ENCODE peak calls at places on chromosomes 16 and 17, in six cellular contexts. L is natural killer cell, I is GM12865, K is transverse colon, E is cardiac muscle cell, M is AG09309. A is an unnamed sample.

GRCh38 chr16:30010817-30011504 is at the start of gene DOC2A:
- DNase-seq in L (no peak), M (no peak), K (no peak), I (no peak), E (peak), A (no peak)

GRCh38 chr17:14748036-14748715 is 447.3 kb downstream of the HS3ST3B1 start:
- DNase-seq in L (no peak), I (peak), K (no peak), E (no peak), M (no peak), A (peak)

GRCh38 chr16:333406-334094 is 19.0 kb downstream of the AXIN1 start:
- DNase-seq in M (no peak), L (no peak), E (no peak), I (no peak), K (no peak), A (no peak)

GRCh38 chr17:77372444-77373297 is 231.9 kb downstream of the SEC14L1 start:
- DNase-seq in M (no peak), E (peak), L (peak), K (peak), I (peak), A (peak)

GRCh38 chr16:81313731-81314602 is 795 bp upstream of the GAN start:
- DNase-seq in L (no peak), K (no peak), M (no peak), E (no peak), I (peak), A (no peak)

GRCh38 chr17:32658470-32659418 is 172.0 kb downstream of the CDK5R1 start:
- DNase-seq in E (no peak), I (no peak), K (no peak), L (no peak), M (no peak), A (no peak)

GRCh38 chr17:80034977-80035686 is 540 bp downstream of the TBC1D16 start:
- DNase-seq in M (no peak), I (peak), K (peak), L (peak), E (peak), A (no peak)

GRCh38 chr17:8803531-8804416 is 4.6 kb upstream of the MFSD6L start:
- DNase-seq in K (no peak), L (no peak), I (peak), E (peak), M (no peak), A (no peak)

GRCh38 chr17:75591722-75592302 is 4.2 kb downstream of the MYO15B start:
- DNase-seq in I (no peak), E (no peak), M (no peak), K (no peak), L (no peak), A (no peak)

GRCh38 chr16:89193576-89194293 is 6.6 kb downstream of the SLC22A31 start:
- DNase-seq in I (no peak), E (no peak), M (no peak), L (no peak), K (no peak), A (peak)

GRCh38 chr16:2520784-2521577 is 810 bp downstream of the AMDHD2 start:
- DNase-seq in E (no peak), M (no peak), I (peak), L (peak), K (peak), A (peak)

GRCh38 chr17:8732406-8733065 is 12.1 kb downstream of the CCDC42 start:
- DNase-seq in M (no peak), I (no peak), L (no peak), K (no peak), E (no peak), A (no peak)

GRCh38 chr17:6027342-6028024 is 42.7 kb upstream of the WSCD1 start:
- DNase-seq in E (no peak), K (no peak), I (no peak), M (no peak), L (no peak), A (no peak)

GRCh38 chr17:7440113-7440822 is 956 bp downstream of the FGF11 start:
- DNase-seq in E (peak), M (no peak), K (peak), I (peak), L (no peak), A (no peak)

GRCh38 chr17:73646409-73647305 is 2.4 kb upstream of the SDK2 start:
- DNase-seq in M (no peak), L (no peak), I (peak), E (peak), K (no peak), A (no peak)

GRCh38 chr17:59684967-59685366 is 22.3 kb downstream of the PTRH2 start:
- DNase-seq in K (no peak), M (no peak), E (peak), L (no peak), I (no peak), A (no peak)

GRCh38 chr16:89657442-89658220 is at the start of the genes CHMP1A and SPATA33:
- DNase-seq in M (no peak), L (peak), K (peak), E (peak), I (peak), A (peak)

GRCh38 chr16:24539850-24540484 is 601 bp downstream of the RBBP6 start:
- DNase-seq in K (peak), I (peak), E (peak), M (no peak), L (peak), A (peak)

GRCh38 chr17:1649116-1649843 is 386 bp downstream of the RILP start:
- DNase-seq in L (peak), K (peak), E (peak), M (peak), I (peak), A (peak)

GRCh38 chr17:71325117-71325516 is 795.7 kb upstream of the SOX9 start:
- DNase-seq in I (no peak), M (no peak), L (no peak), K (no peak), E (no peak), A (no peak)

GRCh38 chr16:27431773-27432599 is 30.0 kb downstream of the IL21R start:
- DNase-seq in L (peak), I (peak), E (no peak), M (no peak), K (no peak), A (peak)

GRCh38 chr17:79811036-79811887 is 14.4 kb upstream of the CBX8 start:
- DNase-seq in E (peak), M (no peak), L (no peak), K (no peak), I (peak), A (no peak)

GRCh38 chr17:50118076-50118827 is 11.7 kb downstream of the SAMD14 start:
- DNase-seq in M (no peak), L (no peak), I (no peak), K (no peak), E (no peak), A (no peak)

GRCh38 chr17:77399319-77399959 is 258.7 kb downstream of the SEC14L1 start:
- DNase-seq in M (no peak), E (no peak), I (no peak), K (no peak), L (no peak), A (no peak)

GRCh38 chr17:13939222-13939621 is 130.1 kb upstream of the COX10 start:
- DNase-seq in L (no peak), E (no peak), K (no peak), M (no peak), I (no peak), A (no peak)

GRCh38 chr17:64354396-64354795 is 36.3 kb downstream of the PECAM1 start:
- DNase-seq in M (no peak), I (no peak), E (no peak), L (no peak), K (no peak), A (no peak)

GRCh38 chr16:66334856-66335255 is 31.6 kb upstream of the CDH5 start:
- DNase-seq in K (no peak), L (no peak), E (no peak), I (no peak), M (no peak), A (no peak)

GRCh38 chr17:81194941-81195901 is 27.5 kb downstream of the CEP131 start:
- DNase-seq in M (no peak), E (no peak), I (no peak), L (no peak), K (no peak), A (peak)

GRCh38 chr16:26194526-26194925 is 502.8 kb downstream of the HS3ST4 start:
- DNase-seq in K (no peak), L (no peak), M (no peak), I (no peak), E (peak), A (no peak)

GRCh38 chr17:82775033-82775823 is 23.4 kb downstream of the TBCD start:
- DNase-seq in E (peak), K (peak), M (no peak), I (no peak), L (peak), A (no peak)

GRCh38 chr17:81132197-81132540 is 33.1 kb upstream of the PVALEF start:
- DNase-seq in L (no peak), E (no peak), K (no peak), I (no peak), M (no peak), A (no peak)

GRCh38 chr17:237406-237955 is 56.0 kb upstream of the DOC2B start:
- DNase-seq in M (no peak), I (no peak), E (no peak), L (no peak), K (peak), A (peak)

GRCh38 chr16:27767971-27768591 is 218.1 kb downstream of the KATNIP start:
- DNase-seq in I (no peak), L (no peak), M (no peak), K (no peak), E (no peak), A (no peak)

GRCh38 chr17:50311112-50311460 is 34.8 kb upstream of the XYLT2 start:
- DNase-seq in M (no peak), L (no peak), E (no peak), I (peak), K (no peak), A (no peak)

GRCh38 chr16:24253192-24253591 is 2.9 kb upstream of the CACNG3 start:
- DNase-seq in M (no peak), E (peak), I (peak), L (no peak), K (peak), A (no peak)

GRCh38 chr17:66426397-66427033 is 124.1 kb downstream of the PRKCA start:
- DNase-seq in L (no peak), E (no peak), M (no peak), K (peak), I (peak), A (no peak)
- TF ChIP-seq CTCF in L (peak), E (peak), M (peak), K (peak), I (peak), A (peak)

GRCh38 chr17:28718990-28719433 is 773 bp upstream of the RPL23A start:
- DNase-seq in I (no peak), E (no peak), K (no peak), M (no peak), L (no peak), A (no peak)

GRCh38 chr17:28718317-28718672 is 627 bp upstream of the RAB34 start:
- DNase-seq in L (no peak), M (no peak), I (no peak), E (peak), K (no peak), A (no peak)

GRCh38 chr17:28722413-28723158 is 2.8 kb downstream of the RPL23A start:
- DNase-seq in M (no peak), I (no peak), L (no peak), E (no peak), K (no peak), A (no peak)

GRCh38 chr17:28717578-28718316 is at the start of gene RAB34:
- DNase-seq in E (peak), I (no peak), L (no peak), K (peak), M (peak), A (no peak)

GRCh38 chr17:28720247-28720996 is 637 bp downstream of the RPL23A start:
- DNase-seq in E (no peak), L (no peak), K (no peak), M (no peak), I (peak), A (no peak)
- TF ChIP-seq CTCF in E (peak), L (no peak), K (peak), M (peak), I (no peak), A (peak)

DNA sequence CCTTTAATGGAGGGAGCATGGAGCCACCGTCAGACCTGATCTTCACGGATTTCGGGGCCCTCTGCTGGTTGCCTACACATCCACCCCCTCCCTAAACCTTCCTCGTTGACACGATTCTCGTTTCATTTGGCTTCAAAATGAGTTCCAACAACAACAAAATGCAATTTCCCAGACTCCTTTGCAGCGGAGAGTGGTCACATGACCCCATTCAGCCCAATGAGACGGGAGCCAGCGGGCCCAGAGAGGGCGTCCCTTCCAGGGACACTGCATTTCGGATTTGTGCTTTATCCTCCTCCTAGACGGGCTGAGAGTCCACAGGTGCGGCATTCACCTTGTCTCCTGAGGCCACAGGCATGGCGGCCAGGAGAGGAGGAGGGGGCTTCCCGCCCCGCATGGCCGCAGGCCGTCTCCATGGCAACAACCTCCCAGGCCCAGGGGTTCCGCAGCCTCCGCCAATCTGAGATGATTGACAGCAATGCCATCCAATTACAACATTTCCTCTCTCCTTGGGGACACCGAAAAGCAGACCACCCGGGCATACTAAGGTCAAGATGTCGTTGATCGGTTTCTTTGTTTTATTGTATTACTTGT is 259.8 kb downstream of the C16orf95 start:
- DNase-seq in E (no peak), I (no peak), L (no peak), M (no peak), K (no peak), A (no peak)
- TF ChIP-seq CTCF in E (peak), I (no peak), L (no peak), M (peak), K (no peak), A (no peak)

GRCh38 chr17:19539841-19540311 is 6.2 kb downstream of the SLC47A1 start:
- DNase-seq in I (no peak), L (no peak), E (no peak), K (no peak), M (no peak), A (no peak)

GRCh38 chr17:19538095-19539039 is 4.7 kb downstream of the SLC47A1 start:
- DNase-seq in E (peak), M (no peak), K (peak), I (no peak), L (no peak), A (peak)

GRCh38 chr17:19539040-19539399 is 5.4 kb downstream of the SLC47A1 start:
- DNase-seq in M (no peak), K (no peak), I (no peak), L (no peak), E (no peak), A (no peak)

GRCh38 chr17:19534562-19535149 is 1.0 kb downstream of the SLC47A1 start:
- DNase-seq in K (no peak), L (no peak), E (no peak), I (no peak), M (no peak), A (no peak)

GRCh38 chr17:19537116-19537515 is 3.5 kb downstream of the SLC47A1 start:
- DNase-seq in E (no peak), L (no peak), K (no peak), M (no peak), I (no peak), A (no peak)
- TF ChIP-seq CTCF in E (no peak), L (no peak), K (no peak), M (no peak), I (no peak), A (no peak)

GRCh38 chr17:57463103-57463885 is 207.0 kb downstream of the MSI2 start:
- DNase-seq in M (no peak), L (no peak), K (peak), E (no peak), I (peak), A (no peak)
- TF ChIP-seq CTCF in M (no peak), L (no peak), K (no peak), E (no peak), I (no peak), A (no peak)

A was measured in CD14-positive monocyte.